ENCODE peak calls at places on chromosome 4, in eight cellular contexts. K is BJ, W is hepatocyte, A is WTC11, M is lower leg skin, X is GM12864, N is suprapubic skin, E is transverse colon. B is an unnamed sample.

GRCh38 chr4:25817059-25817681 is 45.6 kb downstream of the SEL1L3 start:
- DNase-seq in K (no peak), W (no peak), A (no peak), M (peak; percentile 25), X (no peak), N (no peak), E (no peak), B (no peak)

GRCh38 chr4:138892483-138893386 is 122.8 kb upstream of the NOCT start:
- DNase-seq in K (no peak), W (no peak), A (no peak), M (no peak), X (no peak), N (no peak), E (no peak), B (no peak)

GRCh38 chr4:177441061-177441802 is 1.0 kb downstream of the AGA start:
- DNase-seq in K (no peak), W (peak; percentile 20), A (no peak), M (no peak), X (peak; percentile 36), N (no peak), E (peak; percentile 13), B (no peak)

GRCh38 chr4:171629182-171629581 is 184.0 kb upstream of the GALNTL6 start:
- DNase-seq in K (no peak), W (no peak), A (no peak), M (no peak), X (no peak), N (no peak), E (no peak), B (no peak)

GRCh38 chr4:147839651-147840050 is 107.8 kb downstream of the ARHGAP10 start:
- DNase-seq in K (no peak), W (no peak), A (no peak), M (no peak), X (no peak), N (no peak), E (no peak), B (no peak)

GRCh38 chr4:180164799-180165198 is 2078.4 kb upstream of the TENM3 start:
- DNase-seq in K (no peak), W (peak; percentile 73), A (no peak), M (no peak), X (no peak), N (no peak), E (no peak), B (no peak)

GRCh38 chr4:95867919-95868318 is 28.0 kb downstream of the PDHA2 start:
- DNase-seq in K (no peak), W (peak; percentile 6), A (no peak), M (no peak), X (no peak), N (no peak), E (no peak), B (no peak)

GRCh38 chr4:115054836-115055235 is 58.6 kb downstream of the NDST4 start:
- DNase-seq in K (no peak), W (no peak), A (peak; percentile 44), M (no peak), X (no peak), N (no peak), E (no peak), B (no peak)

GRCh38 chr4:140246216-140246615 is 92.2 kb upstream of the MAML3 start:
- DNase-seq in K (no peak), W (no peak), A (no peak), M (no peak), X (no peak), N (no peak), E (no peak), B (no peak)

GRCh38 chr4:4496604-4497372 is 45.1 kb downstream of the STX18 start:
- DNase-seq in K (no peak), W (no peak), A (no peak), M (no peak), X (no peak), N (no peak), E (no peak), B (no peak)

DNA sequence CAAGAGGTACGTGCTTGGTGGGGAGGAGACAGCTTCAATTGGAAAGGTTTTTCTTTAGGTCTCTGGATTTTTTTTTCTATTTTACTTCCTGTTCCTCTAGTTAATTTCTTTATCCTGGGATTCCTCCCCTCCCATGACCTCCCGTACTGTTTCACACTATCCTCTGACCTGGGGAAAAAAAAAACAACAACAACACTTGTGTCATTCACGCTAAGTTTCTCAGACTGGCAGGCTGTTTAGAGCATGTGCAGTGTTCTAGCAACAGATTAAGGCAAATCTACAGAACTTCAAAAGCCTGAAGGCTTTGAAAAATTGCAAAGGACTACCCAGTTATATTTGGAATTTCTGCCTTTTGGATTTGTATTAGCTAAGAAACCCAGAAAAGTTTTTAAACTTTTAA is 358.4 kb downstream of the ARHGAP24 start:
- DNase-seq in K (no peak), W (no peak), A (no peak), M (no peak), X (no peak), N (no peak), E (no peak), B (no peak)
- TF ChIP-seq CTCF in K (no peak), W (no peak), A (no peak), M (no peak), X (no peak), N (no peak), E (no peak), B (no peak)

GRCh38 chr4:99459546-99460042 is 24.5 kb upstream of the ADH7 start:
- DNase-seq in K (no peak), W (no peak), A (no peak), M (no peak), X (no peak), N (no peak), E (no peak), B (no peak)

GRCh38 chr4:99458911-99459447 is 23.8 kb upstream of the ADH7 start:
- DNase-seq in K (no peak), W (no peak), A (no peak), M (no peak), X (no peak), N (no peak), E (no peak), B (no peak)

GRCh38 chr4:99457676-99458075 is 22.5 kb upstream of the ADH7 start:
- DNase-seq in K (no peak), W (no peak), A (no peak), M (no peak), X (no peak), N (no peak), E (no peak), B (no peak)

GRCh38 chr4:99461623-99462401 is 26.7 kb upstream of the ADH7 start:
- DNase-seq in K (no peak), W (no peak), A (no peak), M (no peak), X (no peak), N (no peak), E (no peak), B (no peak)

DNA sequence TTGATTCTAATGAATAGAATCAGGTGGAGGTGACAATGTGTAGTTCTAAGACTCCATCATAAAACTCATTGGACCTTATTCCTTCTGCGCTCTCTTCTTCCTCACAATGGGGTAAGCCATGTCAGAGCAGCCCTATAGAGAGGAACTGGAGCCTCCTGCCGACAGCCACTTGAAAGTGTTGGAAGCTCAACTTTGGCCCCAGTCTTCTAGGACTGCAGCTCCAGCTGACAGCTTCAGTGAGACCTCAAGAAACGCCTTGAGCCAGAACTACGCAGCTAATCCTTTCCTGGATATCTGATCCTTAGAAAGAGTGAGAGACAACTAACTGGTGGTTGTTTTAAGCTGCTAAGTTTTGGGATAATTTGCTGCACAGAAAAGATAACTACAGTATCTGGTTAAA is 22.1 kb upstream of the ADH7 start:
- DNase-seq in K (no peak), W (no peak), A (no peak), M (no peak), X (no peak), N (no peak), E (no peak), B (no peak)
- TF ChIP-seq CTCF in K (no peak), W (no peak), A (no peak), M (no peak), X (no peak), N (no peak), E (no peak), B (no peak)

GRCh38 chr4:1604706-1605205 is 79.4 kb downstream of the FAM53A start:
- DNase-seq in K (no peak), W (no peak), A (no peak), M (no peak), X (no peak), N (no peak), E (peak; percentile 22), B (no peak)
- TF ChIP-seq CTCF in K (no peak), W (no peak), A (no peak), M (no peak), X (no peak), N (no peak), E (no peak), B (no peak)

GRCh38 chr4:86898562-86898961 is 6.3 kb upstream of the C4orf36 start:
- DNase-seq in K (no peak), W (peak; percentile 30), A (no peak), M (no peak), X (no peak), N (no peak), E (no peak), B (no peak)
- TF ChIP-seq CTCF in K (peak; percentile 21), W (peak; percentile 46), A (no peak), M (no peak), X (peak; percentile 26), N (no peak), E (no peak), B (peak; percentile 39)

B was measured in type B pancreatic cell.